ENCODE peak calls at places on chromosomes 6 and 20, in nine cellular contexts. W, S, B, N, O, Z, H, T and R are unnamed samples.

GRCh38 chr6:154448448-154449096 is 61.9 kb downstream of the CNKSR3 start:
- DNase-seq in W (no peak), S (peak), B (peak), N (peak), O (peak), Z (peak), H (peak), T (peak), R (no peak)

GRCh38 chr6:44475779-44476434 is 88.4 kb downstream of the CDC5L start:
- DNase-seq in W (peak), S (peak), B (peak), N (peak), O (peak), Z (peak), H (peak), T (peak), R (peak)

GRCh38 chr20:11935754-11936551 is 18.3 kb downstream of the BTBD3 start:
- DNase-seq in W (no peak), S (no peak), B (no peak), N (no peak), O (no peak), Z (no peak), H (no peak), T (no peak), R (no peak)

GRCh38 chr20:32969356-32970114 is 34.7 kb downstream of the SUN5 start:
- DNase-seq in W (no peak), S (no peak), B (no peak), N (no peak), O (no peak), Z (no peak), H (no peak), T (no peak), R (no peak)

GRCh38 chr6:20454201-20454824 is 52.6 kb downstream of the E2F3 start:
- DNase-seq in W (no peak), S (peak), B (no peak), N (no peak), O (no peak), Z (no peak), H (no peak), T (no peak), R (peak)

GRCh38 chr6:15810618-15811017 is 147.8 kb upstream of the DTNBP1 start:
- DNase-seq in W (no peak), S (no peak), B (no peak), N (no peak), O (no peak), Z (no peak), H (no peak), T (no peak), R (no peak)

GRCh38 chr20:32514760-32515159 is 70.4 kb downstream of the NOL4L start:
- DNase-seq in W (no peak), S (no peak), B (no peak), N (no peak), O (no peak), Z (no peak), H (no peak), T (no peak), R (no peak)

GRCh38 chr6:134379086-134379485 is 61.2 kb upstream of the SGK1 start:
- DNase-seq in W (no peak), S (peak), B (no peak), N (no peak), O (no peak), Z (no peak), H (peak), T (no peak), R (peak)

GRCh38 chr20:62595491-62595890 is 46.8 kb upstream of the SLCO4A1 start:
- DNase-seq in W (no peak), S (peak), B (peak), N (peak), O (peak), Z (no peak), H (peak), T (peak), R (no peak)

GRCh38 chr20:49381558-49382493 is 100.6 kb downstream of the KCNB1 start:
- DNase-seq in W (peak), S (peak), B (peak), N (peak), O (peak), Z (peak), H (peak), T (peak), R (peak)

GRCh38 chr6:37309059-37309458 is 44.7 kb upstream of the RNF8 start:
- DNase-seq in W (no peak), S (no peak), B (no peak), N (no peak), O (no peak), Z (no peak), H (no peak), T (no peak), R (no peak)

GRCh38 chr6:55632953-55633352 is 54.0 kb upstream of the HMGCLL1 start:
- DNase-seq in W (no peak), S (peak), B (peak), N (no peak), O (no peak), Z (no peak), H (no peak), T (peak), R (no peak)

GRCh38 chr6:127834136-127834535 is 66.7 kb downstream of the THEMIS start:
- DNase-seq in W (no peak), S (no peak), B (no peak), N (no peak), O (no peak), Z (no peak), H (no peak), T (no peak), R (no peak)

GRCh38 chr6:75397806-75398465 is 95.7 kb downstream of the FILIP1 start:
- DNase-seq in W (no peak), S (no peak), B (peak), N (no peak), O (peak), Z (no peak), H (no peak), T (peak), R (peak)

GRCh38 chr6:113707194-113707593 is 150.0 kb upstream of the MARCKS start:
- DNase-seq in W (no peak), S (no peak), B (no peak), N (no peak), O (no peak), Z (no peak), H (no peak), T (no peak), R (no peak)

GRCh38 chr20:22248052-22248667 is 336.2 kb downstream of the FOXA2 start:
- DNase-seq in W (no peak), S (peak), B (no peak), N (peak), O (peak), Z (peak), H (no peak), T (peak), R (peak)

GRCh38 chr6:1910621-1911407 is 301.1 kb downstream of the FOXC1 start:
- DNase-seq in W (no peak), S (no peak), B (peak), N (no peak), O (no peak), Z (no peak), H (no peak), T (no peak), R (no peak)

GRCh38 chr6:8195040-8195713 is 92.8 kb upstream of the EEF1E1 start:
- DNase-seq in W (no peak), S (no peak), B (no peak), N (no peak), O (no peak), Z (peak), H (no peak), T (no peak), R (no peak)

GRCh38 chr6:13342414-13343019 is 14.2 kb upstream of the TBC1D7 start:
- DNase-seq in W (no peak), S (no peak), B (no peak), N (no peak), O (no peak), Z (no peak), H (no peak), T (no peak), R (no peak)

GRCh38 chr6:99349620-99350141 is at the start of gene FAXC:
- DNase-seq in W (peak), S (peak), B (peak), N (no peak), O (peak), Z (peak), H (no peak), T (no peak), R (peak)

GRCh38 chr6:69827491-69827890 is 30.7 kb upstream of the LMBRD1 start:
- DNase-seq in W (no peak), S (peak), B (peak), N (peak), O (peak), Z (no peak), H (no peak), T (peak), R (no peak)

GRCh38 chr6:5030596-5031136 is 26.8 kb upstream of the RPP40 start:
- DNase-seq in W (peak), S (peak), B (peak), N (peak), O (peak), Z (peak), H (peak), T (peak), R (peak)

GRCh38 chr6:135935951-135936601 is 84.6 kb downstream of the PDE7B start:
- DNase-seq in W (no peak), S (peak), B (peak), N (peak), O (no peak), Z (no peak), H (no peak), T (peak), R (peak)

GRCh38 chr20:1660263-1660662 is 2.7 kb upstream of the SIRPG start:
- DNase-seq in W (no peak), S (no peak), B (no peak), N (no peak), O (no peak), Z (no peak), H (no peak), T (no peak), R (no peak)

GRCh38 chr6:158409451-158409850 is 97.2 kb downstream of the TULP4 start:
- DNase-seq in W (no peak), S (no peak), B (peak), N (peak), O (peak), Z (no peak), H (peak), T (peak), R (no peak)

GRCh38 chr6:149043476-149044130 is 273.9 kb upstream of the TAB2 start:
- DNase-seq in W (no peak), S (no peak), B (no peak), N (peak), O (no peak), Z (peak), H (no peak), T (no peak), R (no peak)

GRCh38 chr20:18363708-18364107 is 75.4 kb downstream of the ZNF133 start:
- DNase-seq in W (no peak), S (no peak), B (no peak), N (no peak), O (no peak), Z (no peak), H (no peak), T (no peak), R (no peak)

GRCh38 chr6:112013051-112013450 is 40.9 kb upstream of the CCN6 start:
- DNase-seq in W (no peak), S (no peak), B (peak), N (no peak), O (no peak), Z (no peak), H (no peak), T (no peak), R (no peak)

GRCh38 chr20:63627129-63627699 is 313 bp upstream of the GMEB2 start:
- DNase-seq in W (peak), S (peak), B (peak), N (peak), O (peak), Z (peak), H (peak), T (peak), R (peak)

GRCh38 chr20:1813101-1813529 is 82.1 kb upstream of the SIRPA start:
- DNase-seq in W (peak), S (peak), B (peak), N (peak), O (peak), Z (no peak), H (peak), T (peak), R (peak)

GRCh38 chr20:51095755-51096509 is 73.0 kb upstream of the KCNG1 start:
- DNase-seq in W (no peak), S (no peak), B (no peak), N (no peak), O (no peak), Z (no peak), H (no peak), T (no peak), R (no peak)

GRCh38 chr6:42260972-42261371 is 43.3 kb upstream of the MRPS10 start:
- DNase-seq in W (peak), S (no peak), B (no peak), N (no peak), O (peak), Z (peak), H (no peak), T (no peak), R (no peak)

GRCh38 chr6:126661646-126662045 is 321.7 kb downstream of the CENPW start:
- DNase-seq in W (no peak), S (peak), B (peak), N (peak), O (peak), Z (no peak), H (no peak), T (peak), R (no peak)

GRCh38 chr6:157366648-157367047 is 14.3 kb upstream of the ZDHHC14 start:
- DNase-seq in W (no peak), S (no peak), B (no peak), N (no peak), O (no peak), Z (no peak), H (no peak), T (no peak), R (no peak)

GRCh38 chr6:3226422-3227362 is 761 bp downstream of the TUBB2B start:
- DNase-seq in W (peak), S (no peak), B (no peak), N (no peak), O (no peak), Z (peak), H (no peak), T (no peak), R (no peak)

GRCh38 chr6:138403324-138403800 is 661 bp upstream of the HEBP2 start:
- DNase-seq in W (peak), S (no peak), B (no peak), N (no peak), O (peak), Z (peak), H (peak), T (no peak), R (no peak)

GRCh38 chr6:109165392-109165964 is 70.2 kb downstream of the CEP57L1 start:
- DNase-seq in W (peak), S (peak), B (peak), N (peak), O (peak), Z (no peak), H (peak), T (peak), R (no peak)

GRCh38 chr6:169579712-169580111 is 122.1 kb downstream of the WDR27 start:
- DNase-seq in W (no peak), S (peak), B (no peak), N (no peak), O (no peak), Z (no peak), H (no peak), T (no peak), R (no peak)

GRCh38 chr6:169577974-169578373 is 123.9 kb downstream of the WDR27 start:
- DNase-seq in W (no peak), S (no peak), B (no peak), N (no peak), O (peak), Z (no peak), H (no peak), T (peak), R (no peak)

GRCh38 chr6:169575365-169575764 is 126.5 kb downstream of the WDR27 start:
- DNase-seq in W (no peak), S (no peak), B (no peak), N (no peak), O (no peak), Z (no peak), H (no peak), T (no peak), R (no peak)

GRCh38 chr6:169574420-169574819 is 127.4 kb downstream of the WDR27 start:
- DNase-seq in W (no peak), S (no peak), B (no peak), N (no peak), O (no peak), Z (no peak), H (no peak), T (no peak), R (no peak)

GRCh38 chr6:169577236-169577635 is 124.6 kb downstream of the WDR27 start:
- DNase-seq in W (no peak), S (no peak), B (no peak), N (no peak), O (no peak), Z (no peak), H (no peak), T (no peak), R (no peak)
- H3K4me3 ChIP-seq in W (peak), S (no peak), B (no peak), N (peak), O (no peak), Z (no peak), H (no peak), T (no peak), R (no peak)

GRCh38 chr20:25336561-25337422 is 53.8 kb downstream of the ABHD12 start:
- DNase-seq in W (no peak), S (peak), B (peak), N (peak), O (peak), Z (no peak), H (peak), T (peak), R (no peak)
- TF ChIP-seq CTCF in W (peak), S (peak), B (peak), N (peak), O (peak), Z (peak), H (peak), T (peak), R (peak)

GRCh38 chr6:106027316-106027715 is 58.8 kb upstream of the PRDM1 start:
- DNase-seq in W (no peak), S (no peak), B (no peak), N (no peak), O (no peak), Z (no peak), H (no peak), T (no peak), R (no peak)

GRCh38 chr6:106027760-106028159 is 58.4 kb upstream of the PRDM1 start:
- DNase-seq in W (no peak), S (no peak), B (peak), N (no peak), O (no peak), Z (no peak), H (no peak), T (no peak), R (no peak)

GRCh38 chr6:106025655-106026054 is 60.5 kb upstream of the PRDM1 start:
- DNase-seq in W (no peak), S (no peak), B (peak), N (no peak), O (no peak), Z (no peak), H (no peak), T (peak), R (no peak)

DNA sequence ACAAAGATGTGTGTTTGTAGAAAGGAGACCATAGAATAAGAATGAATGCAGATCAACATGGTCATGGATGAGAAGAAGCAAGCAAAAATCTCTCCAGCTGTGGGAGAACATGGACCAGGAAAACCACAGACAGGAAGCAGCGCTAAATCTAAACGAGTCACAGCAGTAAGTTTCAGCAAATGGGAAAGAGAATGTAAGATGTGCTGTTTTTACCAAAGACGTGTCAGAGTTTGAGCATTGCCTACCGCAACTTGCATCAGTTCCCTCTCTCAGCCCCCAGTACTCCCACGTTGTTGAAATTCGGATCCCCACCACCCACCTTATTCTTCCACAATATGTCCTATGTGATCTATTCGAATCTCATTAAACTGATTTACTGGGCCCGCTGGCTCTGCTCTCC is 59.4 kb upstream of the PRDM1 start:
- DNase-seq in W (no peak), S (no peak), B (peak), N (no peak), O (no peak), Z (no peak), H (no peak), T (peak), R (no peak)
- H3K4me3 ChIP-seq in W (no peak), S (no peak), B (no peak), N (no peak), O (no peak), Z (no peak), H (no peak), T (no peak), R (no peak)

GRCh38 chr20:57061058-57061900 is 205.2 kb downstream of the BMP7 start:
- DNase-seq in W (no peak), S (peak), B (no peak), N (peak), O (peak), Z (peak), H (no peak), T (peak), R (no peak)
- TF ChIP-seq CTCF in W (no peak), S (peak), B (peak), N (peak), O (peak), Z (peak), H (peak), T (peak), R (peak)

GRCh38 chr20:58408603-58409246 is 19.7 kb downstream of the VAPB start:
- DNase-seq in W (no peak), S (no peak), B (no peak), N (no peak), O (no peak), Z (no peak), H (no peak), T (no peak), R (no peak)
- H3K4me3 ChIP-seq in W (peak), S (no peak), B (no peak), N (no peak), O (no peak), Z (no peak), H (no peak), T (no peak), R (no peak)

GRCh38 chr6:17908831-17909230 is 78.6 kb downstream of the KIF13A start:
- DNase-seq in W (no peak), S (peak), B (no peak), N (no peak), O (no peak), Z (no peak), H (no peak), T (no peak), R (no peak)

GRCh38 chr6:17907467-17908229 is 79.8 kb downstream of the KIF13A start:
- DNase-seq in W (peak), S (peak), B (peak), N (peak), O (peak), Z (no peak), H (peak), T (peak), R (no peak)

GRCh38 chr6:17904491-17905120 is 82.8 kb downstream of the KIF13A start:
- DNase-seq in W (no peak), S (no peak), B (peak), N (no peak), O (no peak), Z (no peak), H (no peak), T (no peak), R (no peak)

GRCh38 chr6:17902953-17903352 is 84.5 kb downstream of the KIF13A start:
- DNase-seq in W (no peak), S (no peak), B (no peak), N (no peak), O (no peak), Z (no peak), H (no peak), T (no peak), R (no peak)

DNA sequence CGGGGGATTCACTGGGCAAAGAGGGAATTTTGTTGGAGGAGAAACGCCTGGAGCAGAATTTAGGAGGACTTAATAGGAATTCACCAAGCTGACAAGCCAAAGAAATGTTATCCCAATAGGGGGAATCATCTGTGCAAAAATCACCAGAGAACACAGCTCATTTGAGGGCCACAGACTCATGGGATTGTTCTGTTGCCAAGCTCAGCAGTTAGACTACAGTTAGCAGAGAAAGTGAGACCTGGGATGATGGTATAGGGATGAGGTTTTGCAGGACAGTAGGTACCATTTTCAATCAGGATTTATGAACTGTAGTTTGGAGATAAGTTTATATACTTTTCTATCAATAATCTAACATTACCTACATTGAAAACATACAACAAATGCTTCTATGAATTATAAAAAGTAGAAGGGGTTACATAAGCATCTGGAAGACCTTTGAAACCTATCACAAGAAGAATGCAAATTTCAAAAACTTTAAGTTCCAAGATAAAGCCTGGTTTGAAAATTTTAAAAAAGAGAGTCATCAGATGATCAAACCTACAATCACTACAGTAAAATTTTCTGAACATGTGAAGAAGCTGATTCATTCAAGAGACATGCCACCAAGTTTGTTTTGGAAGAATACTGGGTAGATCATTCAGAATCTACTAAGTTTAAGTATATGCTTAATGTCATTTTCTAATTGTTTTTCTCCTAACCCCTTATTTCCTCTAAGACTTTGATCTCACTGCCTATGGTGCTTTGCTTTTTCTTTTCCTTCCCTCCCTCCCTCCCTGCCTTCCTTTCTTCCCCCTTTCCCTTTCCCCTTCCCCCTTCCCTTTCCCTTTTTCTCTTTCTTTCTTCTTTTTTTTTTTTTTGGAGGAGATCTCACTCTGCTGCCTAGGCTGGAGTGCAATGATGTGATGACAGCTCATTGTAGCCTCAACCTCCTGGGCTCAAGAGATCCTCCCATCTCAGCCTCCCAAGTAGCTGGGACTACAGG is 81.5 kb downstream of the KIF13A start:
- DNase-seq in W (no peak), S (peak), B (peak), N (peak), O (no peak), Z (no peak), H (no peak), T (peak), R (no peak)
- TF ChIP-seq CTCF in W (no peak), S (no peak), B (no peak), N (no peak), O (no peak), Z (no peak), H (no peak), T (no peak), R (no peak)